ENCODE peak calls at places on chromosomes 1 and 21, in six cellular contexts. X is mesenchymal stem cell, L is suprapubic skin, K is ovary, P is foreskin keratinocyte, G is transverse colon. W is an unnamed sample.

GRCh38 chr1:218464871-218465270 is 119.7 kb downstream of the TGFB2 start:
- DNase-seq in X (no peak), L (no peak), K (no peak), P (no peak), G (no peak), W (no peak)

GRCh38 chr1:210687582-210688279 is 359.0 kb downstream of the HHAT start:
- DNase-seq in X (peak; percentile 29), L (no peak), K (no peak), P (no peak), G (no peak), W (no peak)

GRCh38 chr1:203475012-203475981 is at the start of gene PRELP:
- DNase-seq in X (no peak), L (no peak), K (peak; percentile 83), P (no peak), G (peak; percentile 54), W (peak; percentile 42)

GRCh38 chr21:45335761-45336534 is 48.3 kb upstream of the POFUT2 start:
- DNase-seq in X (no peak), L (no peak), K (peak; percentile 31), P (no peak), G (no peak), W (peak; percentile 12)

GRCh38 chr1:26418865-26419349 is 8.3 kb downstream of the LIN28A start:
- DNase-seq in X (no peak), L (no peak), K (no peak), P (no peak), G (no peak), W (no peak)

GRCh38 chr1:6259491-6260362 is 1.2 kb downstream of the GPR153 start:
- DNase-seq in X (peak; percentile 82), L (peak; percentile 93), K (peak; percentile 93), P (peak; percentile 40), G (peak; percentile 86), W (peak; percentile 87)

GRCh38 chr1:39981957-39982356 is 27.0 kb downstream of the MFSD2A start:
- DNase-seq in X (peak; percentile 70), L (no peak), K (no peak), P (peak; percentile 93), G (peak; percentile 15), W (no peak)

GRCh38 chr1:3816331-3817137 is 20.2 kb upstream of the LRRC47 start:
- DNase-seq in X (no peak), L (no peak), K (no peak), P (no peak), G (no peak), W (no peak)

GRCh38 chr1:109197163-109198042 is 16.3 kb upstream of the SARS1 start:
- DNase-seq in X (peak; percentile 99), L (no peak), K (no peak), P (peak; percentile 99), G (no peak), W (peak; percentile 20)

GRCh38 chr1:198701250-198701649 is 62.4 kb downstream of the PTPRC start:
- DNase-seq in X (peak; percentile 16), L (no peak), K (no peak), P (no peak), G (no peak), W (no peak)

GRCh38 chr1:115429884-115430283 is 91.8 kb upstream of the NGF start:
- DNase-seq in X (peak; percentile 70), L (no peak), K (no peak), P (peak; percentile 22), G (no peak), W (no peak)

GRCh38 chr1:207959141-207959825 is 48.4 kb upstream of the CD34 start:
- DNase-seq in X (peak; percentile 58), L (peak; percentile 91), K (peak; percentile 92), P (no peak), G (peak; percentile 60), W (peak; percentile 90)

GRCh38 chr1:152198982-152199381 is 25.0 kb downstream of the HRNR start:
- DNase-seq in X (no peak), L (no peak), K (no peak), P (no peak), G (no peak), W (no peak)

GRCh38 chr1:76724816-76725215 is 142.5 kb upstream of the ST6GALNAC5 start:
- DNase-seq in X (no peak), L (no peak), K (no peak), P (no peak), G (no peak), W (no peak)

GRCh38 chr1:174135200-174135599 is 24.1 kb upstream of the RABGAP1L start:
- DNase-seq in X (no peak), L (no peak), K (no peak), P (no peak), G (no peak), W (no peak)

GRCh38 chr1:20280399-20280798 is 10.3 kb upstream of the VWA5B1 start:
- DNase-seq in X (no peak), L (no peak), K (no peak), P (no peak), G (no peak), W (no peak)

GRCh38 chr1:5992814-5993552 is 758 bp upstream of the NPHP4 start:
- DNase-seq in X (peak; percentile 9), L (no peak), K (no peak), P (no peak), G (no peak), W (no peak)

GRCh38 chr1:162168935-162169545 is 99.5 kb downstream of the NOS1AP start:
- DNase-seq in X (no peak), L (no peak), K (no peak), P (no peak), G (no peak), W (no peak)

GRCh38 chr1:163928080-163928479 is 606.3 kb downstream of the NUF2 start:
- DNase-seq in X (no peak), L (no peak), K (no peak), P (no peak), G (no peak), W (no peak)

GRCh38 chr21:31351438-31351837 is 7.4 kb upstream of the TIAM1 start:
- DNase-seq in X (peak; percentile 40), L (no peak), K (no peak), P (peak; percentile 58), G (no peak), W (no peak)

GRCh38 chr1:167714851-167715652 is 6.7 kb upstream of the MPZL1 start:
- DNase-seq in X (peak; percentile 93), L (peak; percentile 88), K (peak; percentile 85), P (peak; percentile 72), G (peak; percentile 90), W (peak; percentile 80)

GRCh38 chr1:175742790-175743459 is 470 bp downstream of the TNR start:
- DNase-seq in X (peak; percentile 77), L (no peak), K (no peak), P (peak; percentile 24), G (no peak), W (no peak)

GRCh38 chr1:35175067-35176001 is 17.6 kb downstream of the SFPQ start:
- DNase-seq in X (no peak), L (no peak), K (no peak), P (no peak), G (no peak), W (no peak)

GRCh38 chr21:14862794-14863720 is 201.7 kb downstream of the NRIP1 start:
- DNase-seq in X (peak; percentile 38), L (no peak), K (no peak), P (no peak), G (no peak), W (no peak)

GRCh38 chr21:35792569-35792968 is 267.8 kb downstream of the SETD4 start:
- DNase-seq in X (no peak), L (no peak), K (no peak), P (no peak), G (no peak), W (no peak)
- H3K27ac ChIP-seq in X (no peak overlapping the region), L (no peak overlapping the region), K (no peak overlapping the region), P (no peak overlapping the region), G (no peak overlapping the region), W (no peak overlapping the region)

DNA sequence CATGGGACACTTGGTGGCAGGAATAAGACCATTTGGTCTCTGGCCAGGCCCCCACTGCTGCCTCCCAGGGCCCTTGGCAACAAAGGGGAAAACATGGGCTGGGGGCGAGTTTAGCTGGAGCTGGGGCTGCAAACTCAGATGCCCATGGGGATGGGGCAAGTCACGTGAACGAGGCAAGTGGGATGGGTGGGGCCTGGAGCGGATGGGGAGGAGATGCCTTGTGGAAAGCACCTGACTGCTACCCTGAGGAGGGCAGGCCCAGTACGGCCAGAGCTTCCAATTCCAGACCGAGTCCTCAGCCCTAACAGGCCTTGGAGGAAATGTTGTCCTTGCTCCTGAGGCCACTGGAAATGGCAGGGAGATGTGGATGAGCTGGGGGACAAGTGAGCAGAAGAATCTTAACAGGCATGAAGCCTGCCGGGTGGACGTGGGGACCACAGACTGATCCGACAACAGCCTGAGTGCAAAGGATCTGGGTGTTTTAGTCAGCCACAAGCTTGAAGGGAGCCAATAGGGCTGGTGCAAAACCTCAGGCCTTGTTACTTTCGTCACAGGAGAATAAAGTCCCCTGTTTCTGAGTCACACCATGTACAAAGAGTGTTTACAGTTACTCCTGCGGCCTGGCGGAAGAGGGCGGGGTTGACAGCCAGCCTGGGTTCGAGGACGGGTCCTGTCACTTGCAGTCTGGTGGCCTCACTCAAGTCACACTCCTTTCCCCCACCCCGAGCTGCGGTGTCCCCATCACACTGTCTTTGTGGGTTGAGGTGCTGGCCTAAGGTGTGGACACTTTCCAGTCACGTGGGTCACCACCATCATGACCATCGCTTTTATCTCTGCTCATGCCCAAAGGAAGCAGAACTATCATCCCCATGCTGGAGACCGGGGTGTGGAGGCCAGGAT is 19.1 kb downstream of the RUNX3 start:
- DNase-seq in X (peak; percentile 88), L (no peak), K (no peak), P (no peak), G (peak; percentile 65), W (no peak)
- H3K27ac ChIP-seq in X (no peak overlapping the region), L (peak overlapping the region; percentile 62), K (no peak overlapping the region), P (no peak overlapping the region), G (peak overlapping the region; percentile 29), W (no peak overlapping the region)

DNA sequence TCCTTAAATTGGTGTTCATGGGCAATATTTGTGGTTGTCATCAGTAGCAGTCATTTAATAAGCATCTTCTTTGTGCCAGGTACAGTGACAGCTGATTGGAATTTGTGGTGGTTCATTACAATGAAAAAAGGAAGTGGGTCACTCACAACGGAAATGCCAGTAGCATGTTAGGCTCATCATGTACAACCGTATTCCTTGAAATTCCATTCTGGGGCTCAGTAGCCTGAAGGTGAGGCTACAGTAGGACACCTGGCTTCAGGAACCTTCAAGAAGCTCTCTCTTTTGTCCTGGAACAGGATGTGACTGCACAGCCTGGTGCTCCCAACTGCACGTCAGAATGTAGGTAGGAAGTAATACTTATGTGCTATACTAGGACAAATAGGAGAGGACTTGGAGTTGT is 93.9 kb downstream of the ST3GAL3 start:
- DNase-seq in X (no peak), L (no peak), K (no peak), P (peak; percentile 88), G (no peak), W (no peak)
- H3K27ac ChIP-seq in X (no peak overlapping the region), L (no peak overlapping the region), K (no peak overlapping the region), P (no peak overlapping the region), G (no peak overlapping the region), W (no peak overlapping the region)

DNA sequence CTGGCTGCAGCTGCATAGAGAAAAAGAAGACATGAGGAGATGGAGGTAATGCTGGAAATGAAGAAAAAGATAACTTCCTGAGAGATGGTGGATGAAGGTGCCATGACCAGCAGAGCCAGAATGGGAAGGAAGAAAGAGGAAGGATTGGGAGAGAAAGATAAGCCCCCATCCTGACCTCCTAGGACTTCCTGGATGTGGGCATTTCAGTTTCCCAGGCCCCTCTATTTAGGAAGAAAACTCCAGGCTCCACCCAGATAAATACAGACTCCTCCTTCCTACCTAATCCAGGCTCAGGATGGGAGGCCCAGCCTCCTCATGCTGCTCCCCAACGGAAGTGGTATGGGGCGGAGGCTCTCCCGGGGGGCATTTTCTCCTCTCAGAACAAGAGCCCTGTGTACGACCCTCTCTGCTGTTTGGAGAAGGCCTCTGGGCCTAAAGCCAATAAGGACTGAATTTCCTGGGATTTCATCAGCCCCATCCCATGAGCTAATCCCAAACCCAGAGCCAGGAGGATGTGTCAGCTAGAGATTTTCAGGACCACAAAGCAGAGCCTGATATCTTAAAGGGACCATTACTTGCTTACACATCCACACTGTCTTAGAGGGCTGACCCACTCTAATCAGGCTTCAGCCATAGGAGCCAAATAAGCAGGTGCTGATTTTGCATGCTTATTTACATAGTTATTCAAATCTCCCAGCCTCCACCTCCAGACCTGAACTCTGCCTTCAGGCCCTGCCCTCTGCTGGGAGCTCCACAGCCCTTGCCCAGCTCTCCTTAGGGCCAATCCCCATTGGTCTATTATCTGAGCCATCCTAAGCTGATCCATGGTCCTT is 5.1 kb upstream of the ARHGEF2 start:
- DNase-seq in X (peak; percentile 98), L (no peak), K (peak; percentile 46), P (peak; percentile 58), G (peak; percentile 45), W (peak; percentile 80)
- H3K27ac ChIP-seq in X (no peak overlapping the region), L (peak overlapping the region; percentile 89), K (peak overlapping the region; percentile 20), P (peak overlapping the region; percentile 44), G (peak overlapping the region; percentile 93), W (peak overlapping the region; percentile 99)